ENCODE peak calls at places on chromosomes 4 and X, in six cellular contexts. One of them, this sample, is unnamed.

GRCh38 chrX:109281478-109282275 is 200.2 kb downstream of the GUCY2F start:
- DNase-seq in ELR: no peak
- DNase-seq in astrocyte of the hippocampus: peak; percentile 60
- DNase-seq in stimulated activated CD4-positive, alpha-beta T cell treated with anti-CD3 and anti-CD28 coated beads, Interleukin-4, amount 100 ng/mL, for 24 hours: no peak
- DNase-seq in fibroblast of gingiva: no peak
- DNase-seq in MCF 10A: no peak
- DNase-seq in this sample: no peak

GRCh38 chrX:41661366-41662095 is 27.2 kb upstream of the GPR34 start:
- DNase-seq in ELR: peak; percentile 30
- DNase-seq in astrocyte of the hippocampus: peak; percentile 15
- DNase-seq in stimulated activated CD4-positive, alpha-beta T cell treated with anti-CD3 and anti-CD28 coated beads, Interleukin-4, amount 100 ng/mL, for 24 hours: no peak
- DNase-seq in fibroblast of gingiva: peak; percentile 1
- DNase-seq in MCF 10A: no peak
- DNase-seq in this sample: no peak

GRCh38 chrX:107449490-107450175 is at the start of gene FRMPD3:
- DNase-seq in ELR: peak; percentile 1
- DNase-seq in astrocyte of the hippocampus: peak; percentile 38
- DNase-seq in stimulated activated CD4-positive, alpha-beta T cell treated with anti-CD3 and anti-CD28 coated beads, Interleukin-4, amount 100 ng/mL, for 24 hours: no peak
- DNase-seq in fibroblast of gingiva: no peak
- DNase-seq in MCF 10A: no peak
- DNase-seq in this sample: peak; percentile 47

GRCh38 chrX:105701310-105702052 is 120.9 kb upstream of the NRK start:
- DNase-seq in ELR: peak; percentile 0
- DNase-seq in astrocyte of the hippocampus: peak; percentile 16
- DNase-seq in stimulated activated CD4-positive, alpha-beta T cell treated with anti-CD3 and anti-CD28 coated beads, Interleukin-4, amount 100 ng/mL, for 24 hours: no peak
- DNase-seq in fibroblast of gingiva: no peak
- DNase-seq in MCF 10A: peak; percentile 14
- DNase-seq in this sample: no peak

GRCh38 chr4:130478406-130478805 is 1382.5 kb downstream of the C4orf33 start:
- DNase-seq in ELR: peak; percentile 63
- DNase-seq in astrocyte of the hippocampus: peak; percentile 5
- DNase-seq in stimulated activated CD4-positive, alpha-beta T cell treated with anti-CD3 and anti-CD28 coated beads, Interleukin-4, amount 100 ng/mL, for 24 hours: no peak
- DNase-seq in fibroblast of gingiva: peak; percentile 73
- DNase-seq in MCF 10A: peak; percentile 75
- DNase-seq in this sample: no peak

GRCh38 chr4:61200991-61201526 is 933 bp downstream of the ADGRL3 start:
- DNase-seq in ELR: peak; percentile 26
- DNase-seq in astrocyte of the hippocampus: peak; percentile 73
- DNase-seq in stimulated activated CD4-positive, alpha-beta T cell treated with anti-CD3 and anti-CD28 coated beads, Interleukin-4, amount 100 ng/mL, for 24 hours: no peak
- DNase-seq in fibroblast of gingiva: no peak
- DNase-seq in MCF 10A: peak; percentile 56
- DNase-seq in this sample: peak; percentile 52

GRCh38 chr4:94939791-94940530 is 182.2 kb downstream of the BMPR1B start:
- DNase-seq in ELR: no peak
- DNase-seq in astrocyte of the hippocampus: peak; percentile 18
- DNase-seq in stimulated activated CD4-positive, alpha-beta T cell treated with anti-CD3 and anti-CD28 coated beads, Interleukin-4, amount 100 ng/mL, for 24 hours: no peak
- DNase-seq in fibroblast of gingiva: no peak
- DNase-seq in MCF 10A: peak; percentile 51
- DNase-seq in this sample: no peak

GRCh38 chr4:121484633-121485032 is 103.8 kb upstream of the QRFPR start:
- DNase-seq in ELR: peak; percentile 76
- DNase-seq in astrocyte of the hippocampus: peak; percentile 53
- DNase-seq in stimulated activated CD4-positive, alpha-beta T cell treated with anti-CD3 and anti-CD28 coated beads, Interleukin-4, amount 100 ng/mL, for 24 hours: no peak
- DNase-seq in fibroblast of gingiva: peak; percentile 59
- DNase-seq in MCF 10A: peak; percentile 63
- DNase-seq in this sample: peak; percentile 61

GRCh38 chr4:122150896-122151295 is 1.2 kb upstream of the BLTP1 start:
- DNase-seq in ELR: no peak
- DNase-seq in astrocyte of the hippocampus: no peak
- DNase-seq in stimulated activated CD4-positive, alpha-beta T cell treated with anti-CD3 and anti-CD28 coated beads, Interleukin-4, amount 100 ng/mL, for 24 hours: no peak
- DNase-seq in fibroblast of gingiva: no peak
- DNase-seq in MCF 10A: no peak
- DNase-seq in this sample: no peak

GRCh38 chr4:126264839-126265238 is 950.1 kb downstream of the FAT4 start:
- DNase-seq in ELR: peak; percentile 74
- DNase-seq in astrocyte of the hippocampus: peak; percentile 52
- DNase-seq in stimulated activated CD4-positive, alpha-beta T cell treated with anti-CD3 and anti-CD28 coated beads, Interleukin-4, amount 100 ng/mL, for 24 hours: no peak
- DNase-seq in fibroblast of gingiva: peak; percentile 6
- DNase-seq in MCF 10A: peak; percentile 21
- DNase-seq in this sample: no peak

GRCh38 chr4:5753366-5753765 is 42.4 kb downstream of the EVC start:
- DNase-seq in ELR: no peak
- DNase-seq in astrocyte of the hippocampus: no peak
- DNase-seq in stimulated activated CD4-positive, alpha-beta T cell treated with anti-CD3 and anti-CD28 coated beads, Interleukin-4, amount 100 ng/mL, for 24 hours: no peak
- DNase-seq in fibroblast of gingiva: no peak
- DNase-seq in MCF 10A: no peak
- DNase-seq in this sample: no peak